ENCODE peak calls at places on chromosomes 3 and 15, in four cellular contexts. E is right cardiac atrium, C is stomach, O is breast epithelium. B is an unnamed sample.

GRCh38 chr3:179438836-179439235 is 12.4 kb downstream of the GNB4 start:
- DNase-seq in E (no peak), C (no peak), O (no peak), B (no peak)

GRCh38 chr3:101976473-101976872 is 127.2 kb downstream of the NFKBIZ start:
- DNase-seq in E (no peak), C (no peak), O (no peak), B (no peak)

GRCh38 chr3:57006949-57007419 is 53.5 kb upstream of the SPATA12 start:
- DNase-seq in E (no peak), C (peak; percentile 60), O (no peak), B (no peak)

GRCh38 chr3:60025071-60026055 is 975.5 kb upstream of the CFAP20DC start:
- DNase-seq in E (no peak), C (no peak), O (no peak), B (no peak)

GRCh38 chr15:96316953-96317629 is 13.4 kb upstream of the NR2F2 start:
- DNase-seq in E (no peak), C (peak; percentile 60), O (no peak), B (no peak)

GRCh38 chr15:40087991-40088928 is 20.4 kb downstream of the BMF start:
- DNase-seq in E (peak; percentile 62), C (no peak), O (no peak), B (no peak)

GRCh38 chr15:42063122-42063848 is 31.1 kb downstream of the PLA2G4D start:
- DNase-seq in E (no peak), C (no peak), O (no peak), B (no peak)

GRCh38 chr3:160928183-160928718 is 172.2 kb downstream of the PPM1L start:
- DNase-seq in E (no peak), C (no peak), O (no peak), B (no peak)

GRCh38 chr15:44738340-44738984 is 2.1 kb downstream of the TRIM69 start:
- DNase-seq in E (no peak), C (no peak), O (no peak), B (no peak)

GRCh38 chr3:111336511-111336910 is 205.5 kb upstream of the CD96 start:
- DNase-seq in E (no peak), C (no peak), O (no peak), B (no peak)

GRCh38 chr3:98555025-98555379 is 23.2 kb downstream of the GPR15 start:
- DNase-seq in E (no peak), C (no peak), O (no peak), B (no peak)

GRCh38 chr3:98553021-98553563 is 21.3 kb downstream of the GPR15 start:
- DNase-seq in E (no peak), C (no peak), O (no peak), B (no peak)

GRCh38 chr3:98554580-98554979 is 22.8 kb downstream of the GPR15 start:
- DNase-seq in E (no peak), C (no peak), O (no peak), B (no peak)

GRCh38 chr3:98552232-98553020 is 20.6 kb downstream of the GPR15 start:
- DNase-seq in E (no peak), C (no peak), O (no peak), B (no peak)

GRCh38 chr3:98553751-98554150 is 22.0 kb downstream of the GPR15 start:
- DNase-seq in E (no peak), C (no peak), O (no peak), B (no peak)
- H3K4me1 ChIP-seq in E (no peaks in the 10 kb centered on the region), C (no peaks in the 10 kb centered on the region), O (no peaks in the 10 kb centered on the region), B (no peaks in the 10 kb centered on the region)

DNA sequence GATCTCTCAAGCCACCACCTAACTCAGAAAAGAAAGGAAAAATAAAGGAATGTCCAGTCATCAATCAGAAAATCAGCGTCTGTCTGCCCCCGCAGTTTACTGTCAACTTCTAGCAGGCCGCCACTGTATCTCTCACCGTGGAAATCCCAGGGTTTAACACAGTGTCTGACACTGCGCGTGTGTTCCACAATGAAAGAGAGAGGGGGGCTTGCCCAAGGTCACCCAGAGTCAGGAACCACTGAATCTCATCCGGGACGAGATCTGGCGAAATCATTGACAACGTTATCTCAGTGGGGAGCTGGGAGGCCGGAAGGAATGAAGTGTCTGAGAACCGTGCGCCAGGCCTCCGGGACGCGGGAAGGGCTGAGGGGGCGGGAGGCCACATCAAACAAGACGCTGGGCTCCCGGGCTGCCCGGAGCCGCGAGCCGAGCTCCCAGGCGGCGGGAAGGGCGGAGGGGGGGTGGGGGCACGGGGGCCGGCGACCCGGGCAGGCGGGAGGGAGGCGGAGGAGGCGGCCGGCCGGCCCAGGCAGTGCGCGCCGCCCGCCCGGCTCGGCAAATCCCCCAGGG is 2.2 kb upstream of the HES1 start:
- DNase-seq in E (peak; percentile 81), C (peak; percentile 61), O (peak; percentile 55), B (peak; percentile 67)
- H3K4me1 ChIP-seq in E (peaks cover under 1% of the 10 kb centered on the region), C (peaks cover 72% of the 10 kb centered on the region), O (peaks cover 15% of the 10 kb centered on the region), B (peaks cover 7% of the 10 kb centered on the region)

DNA sequence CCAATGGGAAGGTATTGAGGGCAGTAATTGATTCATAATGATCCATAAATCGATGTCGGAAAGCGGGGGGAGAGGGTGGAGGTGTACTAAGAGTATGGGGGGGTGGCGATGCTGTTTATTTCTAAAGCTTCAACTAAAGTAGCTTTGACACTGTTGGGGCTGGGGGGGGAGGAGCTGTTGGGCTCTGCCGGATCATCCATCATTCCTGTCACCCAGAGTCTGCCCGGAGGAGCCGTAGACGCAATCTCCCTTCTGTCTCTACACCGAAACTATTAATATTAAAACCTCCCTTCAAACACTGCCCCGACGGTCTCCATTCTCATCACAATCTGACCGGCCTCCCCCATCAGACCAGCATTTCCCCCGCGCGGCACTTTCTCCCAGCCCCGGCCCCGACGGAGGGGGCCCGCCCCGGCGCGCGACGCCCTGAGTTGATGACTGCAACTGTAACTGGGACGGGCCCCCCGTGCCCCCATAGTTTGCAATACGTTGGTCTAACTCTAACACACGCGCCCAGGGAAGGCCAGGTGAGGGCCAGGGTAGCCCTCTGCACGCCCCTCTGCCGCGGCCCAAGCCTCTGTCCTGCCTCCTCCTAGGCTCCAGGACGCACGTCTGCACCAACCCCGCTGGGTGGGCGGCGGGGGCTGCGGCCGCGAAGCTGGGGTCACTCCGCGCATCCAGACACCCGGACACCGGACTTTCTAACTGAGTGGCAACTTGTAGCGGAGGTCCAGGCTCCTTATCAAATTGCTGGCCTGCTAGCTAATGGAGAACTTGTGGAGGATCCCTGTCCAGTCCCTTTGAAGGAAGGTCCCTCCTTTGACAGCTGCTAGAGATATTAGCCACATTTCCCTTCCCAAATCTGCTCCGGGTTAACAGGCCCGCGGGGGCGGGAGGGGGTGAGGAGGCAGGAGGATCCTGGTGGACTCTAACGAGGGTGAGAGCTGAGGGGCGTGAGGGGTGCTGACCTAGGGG is 212.0 kb downstream of the MEIS2 start:
- DNase-seq in E (peak; percentile 24), C (no peak), O (no peak), B (no peak)
- H3K4me1 ChIP-seq in E (peaks cover 2% of the 10 kb centered on the region), C (peaks cover 19% of the 10 kb centered on the region), O (peaks cover 7% of the 10 kb centered on the region), B (peaks cover 8% of the 10 kb centered on the region)

DNA sequence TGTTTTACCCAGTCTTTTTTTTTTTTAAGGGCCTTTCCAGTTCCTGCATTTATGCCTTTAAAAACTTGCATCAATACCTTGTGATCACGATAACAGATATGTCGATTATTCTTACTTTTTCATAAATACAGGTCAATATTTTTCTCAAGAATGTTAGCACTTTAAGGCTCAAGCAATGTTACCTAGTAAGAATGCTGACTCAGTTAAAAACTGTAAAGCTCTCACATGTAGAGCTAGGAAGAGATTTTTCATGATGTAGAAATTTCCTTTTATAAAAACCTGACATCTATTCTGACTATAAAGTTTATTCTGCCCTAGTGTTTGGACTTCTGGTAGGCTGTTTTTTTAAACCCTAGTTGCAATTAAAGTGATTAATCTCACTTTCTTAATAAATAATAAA is 684.0 kb downstream of the ZBBX start:
- DNase-seq in E (no peak), C (no peak), O (no peak), B (no peak)
- H3K4me1 ChIP-seq in E (no peaks in the 10 kb centered on the region), C (no peaks in the 10 kb centered on the region), O (no peaks in the 10 kb centered on the region), B (no peaks in the 10 kb centered on the region)

DNA sequence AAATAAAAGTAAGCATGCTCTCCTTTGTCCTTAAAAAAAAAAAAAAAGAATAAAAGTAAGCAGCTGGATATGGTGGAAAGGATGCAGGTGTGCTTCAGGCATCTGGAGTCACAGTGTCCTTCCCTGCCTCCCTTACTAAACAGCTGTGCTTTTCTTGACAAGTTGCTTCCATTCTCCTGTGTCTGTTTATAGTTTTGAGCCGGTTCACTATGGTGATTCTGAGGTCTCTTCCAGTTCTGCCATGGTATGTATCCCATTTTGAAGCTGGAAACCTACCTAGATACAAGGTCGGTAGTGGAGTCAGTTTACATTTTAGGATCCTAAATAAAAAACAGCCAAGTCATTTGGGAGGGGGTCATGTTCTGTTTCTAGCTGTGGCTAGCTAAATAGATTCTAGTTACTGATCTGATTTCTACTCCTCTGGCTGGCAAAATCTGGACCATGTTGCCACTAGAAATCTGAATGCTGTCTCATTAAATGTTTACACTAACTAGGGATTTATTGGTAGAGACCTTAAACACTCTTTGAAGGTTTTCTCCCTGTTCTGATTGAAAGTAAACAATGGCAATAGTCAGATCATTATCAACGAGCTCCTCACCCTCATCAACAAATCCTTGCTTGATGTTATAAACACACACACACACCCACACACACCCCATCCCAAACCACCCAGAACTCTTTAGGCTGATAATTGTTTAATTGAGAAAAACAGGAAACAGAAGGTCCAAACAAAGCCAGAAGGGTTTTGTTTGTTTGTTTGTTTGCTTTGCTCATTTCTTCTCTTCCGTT is 7.9 kb downstream of the TNFSF10 start:
- DNase-seq in E (no peak), C (no peak), O (no peak), B (no peak)
- H3K4me1 ChIP-seq in E (peaks cover 11% of the 10 kb centered on the region), C (peaks cover 69% of the 10 kb centered on the region), O (peaks cover 22% of the 10 kb centered on the region), B (peaks cover 17% of the 10 kb centered on the region)

GRCh38 chr15:52731732-52732470 is 52.7 kb upstream of the ATOSA start:
- DNase-seq in E (no peak), C (no peak), O (no peak), B (no peak)
- H3K4me1 ChIP-seq in E (no peaks in the 10 kb centered on the region), C (peaks cover 17% of the 10 kb centered on the region), O (no peaks in the 10 kb centered on the region), B (peaks cover 3% of the 10 kb centered on the region)

GRCh38 chr3:171377859-171378258 is 82.3 kb downstream of the TNIK start:
- DNase-seq in E (no peak), C (no peak), O (no peak), B (no peak)
- H3K4me1 ChIP-seq in E (peaks cover 4% of the 10 kb centered on the region), C (no peaks in the 10 kb centered on the region), O (no peaks in the 10 kb centered on the region), B (peaks cover 25% of the 10 kb centered on the region)